ENCODE peak calls at places on chromosome 16, in five cellular contexts. O is CD4-positive, alpha-beta T cell; C is fibroblast of pulmonary artery; E is fibroblast of villous mesenchyme; M is OCI-LY7. T is an unnamed sample.

GRCh38 chr16:61678182-61678581 is 358.1 kb downstream of the CDH8 start:
- DNase-seq in O (no peak), C (no peak), E (no peak), M (no peak), T (no peak)

GRCh38 chr16:47136101-47136820 is 7.5 kb downstream of the NETO2 start:
- DNase-seq in O (no peak), C (peak; percentile 76), E (peak; percentile 21), M (no peak), T (no peak)

GRCh38 chr16:87635541-87636049 is 33.3 kb downstream of the JPH3 start:
- DNase-seq in O (peak; percentile 63), C (peak; percentile 22), E (peak; percentile 27), M (peak; percentile 84), T (peak; percentile 33)

GRCh38 chr16:4009177-4009576 is 107.1 kb downstream of the ADCY9 start:
- DNase-seq in O (no peak), C (no peak), E (no peak), M (no peak), T (no peak)

GRCh38 chr16:71359431-71359830 is 908 bp downstream of the CALB2 start:
- DNase-seq in O (no peak), C (no peak), E (no peak), M (no peak), T (no peak)

GRCh38 chr16:1152123-1152638 is 725 bp upstream of the CACNA1H start:
- DNase-seq in O (peak; percentile 38), C (no peak), E (no peak), M (no peak), T (no peak)

GRCh38 chr16:17411263-17411662 is 59.5 kb downstream of the XYLT1 start:
- DNase-seq in O (no peak), C (no peak), E (no peak), M (no peak), T (no peak)

GRCh38 chr16:86709103-86709502 is 130.8 kb downstream of the FOXL1 start:
- DNase-seq in O (no peak), C (no peak), E (no peak), M (no peak), T (no peak)

GRCh38 chr16:19657831-19658230 is 60.2 kb downstream of the KNOP1 start:
- DNase-seq in O (no peak), C (no peak), E (no peak), M (no peak), T (no peak)

GRCh38 chr16:1366712-1367299 is 15.1 kb downstream of the GNPTG start:
- DNase-seq in O (no peak), C (no peak), E (no peak), M (no peak), T (no peak)

GRCh38 chr16:67546761-67547422 is 15.4 kb upstream of the CTCF start:
- DNase-seq in O (peak; percentile 72), C (peak; percentile 76), E (peak; percentile 68), M (peak; percentile 90), T (peak; percentile 54)

GRCh38 chr16:2819179-2819938 is 2.3 kb downstream of the PRSS21 start:
- DNase-seq in O (no peak), C (no peak), E (no peak), M (no peak), T (no peak)

DNA sequence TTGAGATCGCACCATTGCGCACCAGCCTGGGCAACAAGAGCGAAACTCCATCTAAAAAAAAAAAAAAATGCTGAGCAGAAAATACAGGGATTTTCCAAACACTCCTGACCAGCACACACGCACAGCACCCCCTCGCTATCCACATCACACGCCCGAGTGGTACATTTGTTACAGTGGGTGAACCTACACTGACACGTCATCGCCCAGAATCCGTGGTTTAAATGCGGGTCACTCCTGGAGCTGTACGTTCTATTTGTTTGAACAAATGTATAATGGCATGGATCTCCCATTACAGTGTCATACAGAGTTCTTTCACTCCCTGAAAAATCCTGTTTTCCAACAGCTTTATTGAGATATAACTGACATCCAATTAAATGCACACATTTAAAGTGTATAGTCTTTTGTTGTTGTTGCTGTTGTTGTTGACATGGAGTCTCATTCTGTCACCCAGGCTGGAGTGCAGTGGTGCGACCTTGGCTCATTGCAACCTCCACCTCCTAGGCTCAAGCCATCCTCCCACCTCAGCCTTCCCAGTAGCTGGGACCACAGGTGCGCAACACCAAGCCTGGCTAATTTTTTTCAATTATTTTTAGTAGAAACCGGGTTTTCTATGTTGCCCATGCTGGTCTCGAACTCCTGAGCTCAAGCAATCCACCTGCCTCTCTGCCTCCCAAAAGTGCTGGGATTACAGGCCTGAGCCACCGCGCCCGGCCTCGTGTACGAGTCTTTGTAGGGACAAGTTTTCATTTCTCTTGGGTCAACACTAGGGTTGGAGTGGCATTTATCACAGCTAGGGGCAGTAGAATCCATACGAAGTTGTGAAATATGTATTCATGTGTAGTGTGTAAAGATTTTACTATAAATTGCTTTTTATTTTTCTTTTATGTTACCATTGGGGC is 4.4 kb upstream of the CARHSP1 start:
- DNase-seq in O (no peak), C (no peak), E (no peak), M (peak; percentile 44), T (no peak)
- TF ChIP-seq CTCF in O (no peak), C (peak; percentile 16), E (peak; percentile 21), M (peak; percentile 65), T (peak; percentile 17)

GRCh38 chr16:11676799-11677198 is 8.5 kb downstream of the SNN start:
- DNase-seq in O (no peak), C (no peak), E (no peak), M (no peak), T (no peak)

GRCh38 chr16:11674001-11674817 is 6.0 kb downstream of the SNN start:
- DNase-seq in O (no peak), C (no peak), E (no peak), M (no peak), T (no peak)

GRCh38 chr16:11677451-11677951 is 9.2 kb downstream of the SNN start:
- DNase-seq in O (no peak), C (no peak), E (no peak), M (peak; percentile 66), T (peak; percentile 10)

GRCh38 chr16:11674818-11675560 is 6.7 kb downstream of the SNN start:
- DNase-seq in O (no peak), C (peak; percentile 46), E (no peak), M (no peak), T (no peak)

DNA sequence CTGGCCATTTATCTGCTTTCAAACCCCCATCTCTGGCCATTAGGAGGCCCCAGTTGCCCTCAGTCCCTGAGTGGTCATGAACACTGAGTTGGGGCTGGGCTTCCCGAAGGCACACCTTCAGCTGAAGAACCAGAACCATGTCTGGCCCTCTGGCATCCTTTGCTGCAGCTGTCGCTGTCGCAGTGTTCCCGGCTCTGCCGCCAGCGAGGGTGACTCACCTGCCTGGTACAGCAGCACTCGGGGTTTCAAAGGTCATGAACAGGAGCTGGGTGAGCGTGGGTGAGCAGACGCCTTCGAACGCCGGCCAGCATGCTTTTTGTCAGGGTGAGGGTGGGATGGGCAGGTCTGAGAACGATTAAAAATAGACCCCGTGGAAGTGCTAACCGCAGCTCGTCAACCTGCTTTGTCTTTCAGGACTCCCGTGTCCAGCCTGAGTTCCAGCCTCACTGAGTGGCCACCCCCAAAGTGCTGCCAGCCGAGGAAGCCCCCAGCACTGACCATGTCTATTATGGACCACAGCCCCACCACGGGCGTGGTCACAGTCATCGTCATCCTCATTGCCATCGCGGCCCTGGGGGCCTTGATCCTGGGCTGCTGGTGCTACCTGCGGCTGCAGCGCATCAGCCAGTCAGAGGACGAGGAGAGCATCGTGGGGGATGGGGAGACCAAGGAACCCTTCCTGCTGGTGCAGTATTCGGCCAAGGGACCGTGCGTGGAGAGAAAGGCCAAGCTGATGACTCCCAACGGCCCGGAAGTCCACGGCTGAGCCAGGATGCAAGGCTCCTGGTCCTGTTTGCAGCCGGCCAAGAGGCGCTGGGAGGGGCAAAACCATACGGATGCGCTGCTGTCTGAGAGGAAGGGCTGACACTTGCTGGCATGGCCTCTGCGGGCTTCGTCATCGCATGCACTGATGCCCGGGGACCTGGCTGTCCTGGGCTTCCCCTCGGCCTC is 7.6 kb downstream of the SNN start:
- DNase-seq in O (no peak), C (no peak), E (no peak), M (no peak), T (no peak)
- TF ChIP-seq CTCF in O (no peak), C (no peak), E (no peak), M (no peak), T (no peak)

DNA sequence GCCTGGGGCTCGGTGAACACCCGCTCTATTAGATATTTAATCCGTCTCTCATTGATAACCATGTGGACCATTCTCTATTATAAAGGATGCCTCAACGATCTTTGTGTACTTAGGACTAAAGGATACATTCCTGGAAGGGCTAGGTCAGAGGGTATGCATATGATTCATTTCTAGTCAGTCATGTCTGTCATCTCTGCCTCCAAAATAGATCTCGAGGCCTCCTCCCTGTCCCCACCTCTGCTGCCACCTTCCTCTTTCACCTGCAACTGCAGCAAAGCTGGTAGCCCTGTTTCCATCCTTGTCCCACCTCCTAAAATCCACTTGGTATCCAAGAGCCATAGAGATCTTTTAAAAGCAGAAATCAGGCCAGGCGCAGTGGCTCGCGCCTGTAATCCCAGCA is 121.5 kb downstream of the KATNIP start:
- DNase-seq in O (no peak), C (no peak), E (no peak), M (no peak), T (no peak)
- TF ChIP-seq CTCF in O (no peak), C (no peak), E (no peak), M (no peak), T (no peak)

GRCh38 chr16:49537924-49538455 is 164.4 kb downstream of the C16orf78 start:
- DNase-seq in O (no peak), C (no peak), E (no peak), M (no peak), T (no peak)
- TF ChIP-seq CTCF in O (no peak), C (no peak), E (no peak), M (no peak), T (no peak)

DNA sequence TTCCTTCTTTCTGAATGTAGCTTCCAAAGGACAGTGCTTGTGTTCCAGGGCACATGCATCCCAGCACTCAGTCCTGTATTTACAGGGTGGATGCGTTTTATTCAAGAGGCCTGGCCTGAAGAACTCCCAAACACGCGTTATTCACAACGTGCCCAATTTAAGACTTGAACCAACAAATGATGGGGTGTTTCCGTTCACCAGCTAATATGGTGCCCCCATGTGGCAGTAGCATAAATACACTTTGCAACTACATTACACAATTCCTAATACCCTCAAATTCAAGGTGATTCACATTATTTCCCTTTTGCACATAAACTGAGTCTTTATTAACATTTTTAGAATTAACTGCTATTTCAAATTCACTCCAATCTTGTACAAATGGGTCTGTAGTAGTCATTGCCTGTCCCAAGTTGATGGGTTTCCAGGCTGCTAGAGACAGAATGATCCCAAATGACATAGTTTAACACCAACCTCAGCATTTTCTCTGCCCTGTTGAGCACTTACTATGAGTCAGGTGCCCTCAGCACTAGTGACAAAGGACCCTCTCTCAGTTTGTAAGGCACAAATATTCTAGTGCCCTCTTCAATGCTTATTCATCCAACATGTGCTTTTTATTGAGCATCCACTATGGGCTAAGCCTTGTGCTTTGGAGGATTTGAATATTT is 26.9 kb downstream of the HSD17B2 start:
- DNase-seq in O (no peak), C (peak; percentile 37), E (peak; percentile 65), M (peak; percentile 36), T (peak; percentile 35)
- TF ChIP-seq CTCF in O (peak; percentile 29), C (peak; percentile 44), E (peak; percentile 41), M (peak; percentile 82), T (peak; percentile 52)

GRCh38 chr16:56334761-56335160 is 90.6 kb downstream of the AMFR start:
- DNase-seq in O (no peak), C (no peak), E (no peak), M (no peak), T (no peak)
- TF ChIP-seq CTCF in O (no peak), C (no peak), E (no peak), M (no peak), T (no peak)

T was measured in AG10803.